ENCODE peak calls at places on chromosomes 13 and 19, in five cellular contexts. Z, X, H, Q and J are unnamed samples.

GRCh38 chr13:108733141-108733540 is 103.7 kb downstream of the MYO16 start:
- DNase-seq in Z (no peak), Q (no peak), H (no peak), X (no peak), J (no peak)

GRCh38 chr13:44918323-44919102 is 70.8 kb downstream of the NUFIP1 start:
- DNase-seq in H (peak), Z (peak), Q (peak), X (peak), J (peak)

GRCh38 chr13:25114220-25114619 is 18.3 kb downstream of the PABPC3 start:
- DNase-seq in Z (peak), H (peak), X (peak), Q (peak), J (peak)

GRCh38 chr19:44757735-44758505 is 9.4 kb downstream of the BCL3 start:
- DNase-seq in X (no peak), Q (no peak), Z (no peak), H (no peak), J (no peak)

GRCh38 chr19:48569814-48570213 is 17.8 kb downstream of the SULT2B1 start:
- DNase-seq in X (no peak), Z (no peak), H (no peak), Q (no peak), J (no peak)

GRCh38 chr13:66657165-66657895 is 572.8 kb downstream of the PCDH9 start:
- DNase-seq in Q (no peak), Z (peak), X (peak), H (peak), J (peak)

GRCh38 chr13:100129605-100130004 is 40.7 kb downstream of the PCCA start:
- DNase-seq in H (no peak), Z (no peak), X (peak), Q (no peak), J (no peak)

GRCh38 chr19:10105241-10106099 is 692 bp upstream of the PPAN start:
- DNase-seq in Q (peak), X (no peak), Z (no peak), H (no peak), J (no peak)

GRCh38 chr13:31199527-31199848 is 287 bp upstream of the B3GLCT start:
- DNase-seq in Q (no peak), Z (no peak), H (no peak), X (no peak), J (no peak)

GRCh38 chr13:27770809-27771208 is 21.5 kb upstream of the GSX1 start:
- DNase-seq in X (no peak), Z (peak), Q (no peak), H (no peak), J (no peak)

GRCh38 chr19:32450217-32450616 is 44.6 kb downstream of the DPY19L3 start:
- DNase-seq in X (no peak), Q (no peak), H (no peak), Z (no peak), J (no peak)

GRCh38 chr13:100594731-100595130 is 6.1 kb upstream of the GGACT start:
- DNase-seq in Z (no peak), Q (no peak), H (no peak), X (no peak), J (no peak)

GRCh38 chr13:91406619-91407018 is 8.2 kb downstream of the GPC5 start:
- DNase-seq in H (no peak), Z (peak), Q (no peak), X (peak), J (no peak)

GRCh38 chr19:3459322-3459881 is 20.9 kb downstream of the SMIM24 start:
- DNase-seq in X (peak), H (peak), Z (no peak), Q (no peak), J (no peak)

GRCh38 chr19:54430306-54431254 is 15.3 kb downstream of the TTYH1 start:
- DNase-seq in H (peak), Z (peak), Q (peak), X (peak), J (no peak)

GRCh38 chr13:110405597-110406450 is 98.7 kb downstream of the COL4A2 start:
- DNase-seq in X (no peak), Q (no peak), Z (no peak), H (no peak), J (no peak)

GRCh38 chr19:47253467-47253881 is 2.9 kb upstream of the CCDC9 start:
- DNase-seq in Q (no peak), X (no peak), H (no peak), Z (no peak), J (peak)

GRCh38 chr19:48169974-48170803 is at the start of the genes LIG1 and ZSWIM9:
- DNase-seq in Q (peak), Z (peak), H (peak), X (peak), J (peak)

GRCh38 chr13:93496985-93497673 is 270.5 kb downstream of the GPC6 start:
- DNase-seq in Z (no peak), X (no peak), H (no peak), Q (no peak), J (no peak)

GRCh38 chr13:21074601-21075302 is 13.4 kb upstream of the LATS2 start:
- DNase-seq in X (no peak), H (no peak), Q (no peak), Z (no peak), J (no peak)

GRCh38 chr13:73715910-73716257 is 418.3 kb downstream of the KLF12 start:
- DNase-seq in H (no peak), X (no peak), Z (no peak), Q (no peak), J (no peak)

GRCh38 chr19:46748325-46749109 is 2.3 kb upstream of the STRN4 start:
- DNase-seq in Z (peak), H (no peak), X (no peak), Q (peak), J (no peak)